ENCODE peak calls at places on chromosomes 13 and 19, in seven cellular contexts. V is SK-N-SH, R is GM12892, Z is K562, M is GM12878, X is HepG2, G is H1. L is an unnamed sample.
A peak's percentile ranks its signal among the peaks of the same experiment; 100 is the strongest.

GRCh38 chr13:73991884-73992283 is 142.3 kb downstream of the KLF12 start:
- DNase-seq in X (no peak), V (no peak), G (no peak), R (no peak), M (no peak), Z (no peak), L (no peak)

GRCh38 chr19:55536366-55536765 is 567 bp downstream of the SBK2 start:
- DNase-seq in R (no peak), V (no peak), Z (no peak), M (no peak), G (no peak), X (no peak), L (no peak)

GRCh38 chr13:50911051-50911690 is 1.6 kb downstream of the RNASEH2B start:
- DNase-seq in V (peak; percentile 46), G (no peak), Z (peak; percentile 26), X (peak; percentile 58), M (no peak), R (no peak), L (no peak)

GRCh38 chr13:42112864-42113263 is 64.4 kb downstream of the DGKH start:
- DNase-seq in R (no peak), G (no peak), X (no peak), Z (no peak), V (no peak), M (no peak), L (no peak)

GRCh38 chr19:30046522-30046921 is 104.5 kb downstream of the URI1 start:
- DNase-seq in V (peak; percentile 50), M (peak; percentile 33), G (no peak), X (no peak), Z (no peak), R (no peak), L (no peak)

GRCh38 chr13:106161186-106161585 is 374.3 kb downstream of the EFNB2 start:
- DNase-seq in X (no peak), M (no peak), G (no peak), V (no peak), Z (no peak), R (no peak), L (no peak)

GRCh38 chr13:113835461-113836274 is 28.2 kb downstream of the GAS6 start:
- DNase-seq in R (no peak), X (no peak), G (no peak), M (no peak), Z (no peak), V (peak; percentile 56), L (peak; percentile 54)

GRCh38 chr13:24985102-24985501 is 110.8 kb upstream of the PABPC3 start:
- DNase-seq in R (no peak), Z (no peak), G (no peak), X (no peak), V (no peak), M (no peak), L (no peak)

GRCh38 chr13:98571955-98572662 is 4.8 kb downstream of the STK24 start:
- DNase-seq in V (peak; percentile 55), R (no peak), G (no peak), M (no peak), X (peak; percentile 39), Z (no peak), L (no peak)

GRCh38 chr19:12580180-12580694 is 29.0 kb upstream of the ZNF564 start:
- DNase-seq in V (no peak), G (no peak), R (no peak), X (peak; percentile 78), M (no peak), Z (no peak), L (no peak)

GRCh38 chr13:36261976-36262375 is 35.6 kb downstream of the CCDC169 start:
- DNase-seq in R (no peak), Z (no peak), V (no peak), X (no peak), M (no peak), G (no peak), L (no peak)

GRCh38 chr19:7636317-7636690 is 606 bp upstream of the STXBP2 start:
- DNase-seq in M (no peak), Z (no peak), G (no peak), X (no peak), V (no peak), R (no peak), L (no peak)

GRCh38 chr19:7635670-7636069 is 1.2 kb upstream of the STXBP2 start:
- DNase-seq in G (no peak), M (no peak), R (no peak), X (no peak), V (no peak), Z (no peak), L (no peak)

GRCh38 chr19:7636691-7637373 is at the start of gene STXBP2:
- DNase-seq in R (peak; percentile 99), G (peak; percentile 64), V (peak; percentile 73), M (peak; percentile 35), Z (peak; percentile 95), X (peak; percentile 61), L (peak; percentile 100)

GRCh38 chr19:7638802-7639465 is 2.0 kb downstream of the STXBP2 start:
- DNase-seq in R (no peak), M (no peak), V (no peak), G (no peak), X (no peak), Z (no peak), L (no peak)

DNA sequence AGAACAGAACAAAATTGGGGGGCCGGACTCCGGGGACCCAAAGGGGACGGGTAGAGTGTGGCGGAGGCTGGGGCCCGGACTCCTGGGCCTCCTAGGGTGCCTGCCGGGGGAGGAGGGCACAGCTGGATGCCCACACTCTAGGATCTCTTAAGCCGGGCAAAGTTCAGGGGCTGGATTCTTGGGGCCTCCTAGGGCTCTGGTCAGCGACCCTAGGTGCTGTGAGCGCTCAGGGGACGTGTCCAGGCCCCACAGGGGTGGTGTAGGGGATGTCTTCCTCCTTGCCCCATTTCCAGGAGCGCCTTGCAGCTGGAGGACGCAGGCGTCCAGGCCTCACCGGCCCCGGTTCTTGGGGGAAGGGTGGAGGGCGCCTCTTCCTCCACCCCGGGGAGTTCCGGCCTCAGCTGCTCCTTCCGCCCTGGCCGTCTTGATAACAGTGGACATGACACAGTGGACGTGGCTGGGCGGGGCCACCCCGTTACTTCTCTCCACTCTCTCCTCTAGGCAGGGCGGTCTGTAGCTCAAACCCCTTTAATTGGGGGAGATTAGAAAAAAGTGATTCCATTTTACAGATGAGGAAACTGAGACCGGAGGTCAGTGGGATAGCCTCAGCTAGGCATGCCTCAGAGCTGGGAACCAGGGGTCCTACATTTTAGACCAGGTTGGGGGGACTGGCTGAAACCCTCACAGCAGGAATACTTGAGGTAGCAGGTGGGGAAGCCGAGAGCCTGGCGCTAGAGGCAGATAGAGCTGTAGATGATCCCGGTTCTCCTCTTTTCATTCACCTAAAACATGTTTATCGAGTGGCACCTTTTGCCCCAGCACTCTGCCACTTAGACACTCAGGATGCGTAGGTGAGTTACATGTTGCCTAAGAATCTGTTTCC is 705 bp downstream of the STXBP2 start:
- DNase-seq in M (no peak), Z (peak; percentile 71), V (no peak), G (no peak), X (no peak), R (no peak), L (no peak)
- TF ChIP-seq TAF1 in M (no peak), Z (peak; percentile 60), V (no peak), G (no peak), X (no peak), R (no peak), L (no peak)

GRCh38 chr19:18468517-18468916 is 30.6 kb upstream of the ISYNA1 start:
- DNase-seq in X (no peak), G (no peak), R (no peak), Z (no peak), M (no peak), V (no peak), L (no peak)
- TF ChIP-seq TAF1 in X (no peak), G (no peak), R (no peak), Z (no peak), M (no peak), V (no peak), L (no peak)

GRCh38 chr13:97542102-97542501 is 108.1 kb downstream of the RAP2A start:
- DNase-seq in G (no peak), X (no peak), V (no peak), M (no peak), Z (no peak), R (no peak), L (no peak)

GRCh38 chr13:97538193-97538592 is 104.2 kb downstream of the RAP2A start:
- DNase-seq in M (no peak), X (no peak), G (no peak), Z (no peak), V (no peak), R (no peak), L (no peak)

GRCh38 chr13:97540696-97541095 is 106.7 kb downstream of the RAP2A start:
- DNase-seq in M (no peak), R (no peak), G (no peak), X (no peak), V (no peak), Z (no peak), L (no peak)

GRCh38 chr13:97537110-97537509 is 103.1 kb downstream of the RAP2A start:
- DNase-seq in X (no peak), G (no peak), Z (no peak), M (peak; percentile 40), R (no peak), V (no peak), L (no peak)

DNA sequence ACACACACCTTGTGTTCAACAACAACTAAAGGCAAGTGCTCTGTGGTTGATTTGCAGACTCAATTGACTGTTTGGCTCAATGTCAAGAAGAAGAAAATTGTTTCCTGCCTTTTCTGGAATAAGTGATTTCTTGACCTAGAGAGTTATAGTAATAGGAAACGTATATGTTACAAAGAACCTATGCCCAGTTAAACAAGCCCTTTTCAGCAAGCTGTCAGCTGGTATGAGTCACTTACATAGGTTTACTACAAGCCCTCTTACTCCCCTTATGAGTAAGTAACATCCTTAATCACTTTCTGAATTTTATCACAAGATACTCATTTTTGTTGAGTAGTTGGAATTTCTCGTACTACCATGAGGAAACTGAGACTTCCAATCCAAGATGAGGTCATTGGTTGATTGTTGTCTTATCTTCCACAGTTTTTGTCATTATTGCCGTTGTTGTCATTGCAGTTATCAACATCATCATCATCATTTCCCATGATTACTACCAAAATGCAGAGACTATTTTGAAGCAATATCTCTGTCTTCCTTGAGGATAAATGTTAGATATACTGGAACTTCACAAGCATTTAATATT is 105.8 kb downstream of the RAP2A start:
- DNase-seq in X (no peak), M (no peak), G (no peak), R (no peak), Z (no peak), V (no peak), L (no peak)
- TF ChIP-seq TAF1 in X (no peak), M (no peak), G (no peak), R (no peak), Z (no peak), V (no peak), L (no peak)

DNA sequence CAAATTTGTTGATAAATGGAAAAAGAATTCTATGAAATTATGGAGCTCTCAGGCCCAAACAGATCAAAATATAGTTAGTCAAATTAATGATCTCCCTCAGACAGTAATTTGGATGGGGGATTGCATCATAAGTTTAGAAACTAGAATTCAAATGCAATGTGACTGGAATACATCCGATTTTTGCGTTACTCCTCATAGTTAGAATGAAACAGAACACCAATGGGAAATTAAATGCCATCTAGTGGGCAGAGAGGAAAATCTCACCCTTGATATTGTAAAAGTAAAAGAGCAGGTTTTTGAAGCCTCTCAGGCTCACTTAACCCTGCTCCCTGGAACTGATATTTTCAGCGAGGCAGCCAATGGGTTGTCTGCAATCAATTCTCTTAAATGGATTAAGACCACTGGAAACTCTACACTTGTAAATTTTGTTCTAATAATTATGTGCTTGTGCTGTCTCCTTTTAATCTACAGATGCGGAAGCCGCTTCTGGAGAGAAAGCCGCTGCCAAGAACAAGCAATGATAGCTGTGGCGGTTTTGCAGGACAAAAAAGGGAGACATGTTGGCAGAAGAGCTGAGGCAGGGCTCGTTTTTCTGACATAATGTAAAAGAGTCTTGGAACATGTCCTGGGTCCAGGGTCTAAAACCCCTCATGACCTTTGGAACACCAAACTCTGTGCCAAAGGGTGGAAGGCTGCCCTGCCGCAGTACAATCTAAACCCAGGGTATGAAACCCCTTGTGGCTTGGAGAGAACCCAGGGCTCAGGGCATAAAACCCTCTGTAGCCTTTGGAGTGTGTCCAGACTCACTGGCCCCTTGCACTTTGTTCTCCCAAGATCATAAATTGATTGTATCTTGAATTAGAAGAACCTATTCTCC is 12.9 kb downstream of the ZNF417 start:
- DNase-seq in M (no peak), R (no peak), V (peak; percentile 42), Z (no peak), X (peak; percentile 40), G (no peak), L (peak; percentile 11)
- TF ChIP-seq TAF1 in M (no peak), R (no peak), V (no peak), Z (no peak), X (no peak), G (no peak), L (no peak)